ENCODE peak calls at places on chromosome 10, in seven cellular contexts. One of them, this sample, is unnamed.

GRCh38 chr10:62024026-62024701 is 122.7 kb downstream of the ARID5B start:
- DNase-seq in cardiac muscle cell: no peak
- DNase-seq in brain microvascular endothelial cell: no peak
- DNase-seq in upper lobe of right lung: no peak
- DNase-seq in kidney: no peak
- DNase-seq in heart right ventricle: no peak
- DNase-seq in GM23338: no peak
- DNase-seq in this sample: no peak

GRCh38 chr10:19730071-19730470 is 86.2 kb upstream of the PLXDC2 start:
- DNase-seq in brain microvascular endothelial cell: peak; percentile 72
- DNase-seq in GM23338: no peak
- DNase-seq in kidney: no peak
- DNase-seq in heart right ventricle: no peak
- DNase-seq in upper lobe of right lung: no peak
- DNase-seq in cardiac muscle cell: peak; percentile 77
- DNase-seq in this sample: no peak

GRCh38 chr10:7306147-7306546 is 104.7 kb downstream of the SFMBT2 start:
- DNase-seq in heart right ventricle: no peak
- DNase-seq in kidney: no peak
- DNase-seq in GM23338: no peak
- DNase-seq in brain microvascular endothelial cell: no peak
- DNase-seq in cardiac muscle cell: no peak
- DNase-seq in upper lobe of right lung: no peak
- DNase-seq in this sample: no peak

GRCh38 chr10:78416031-78416800 is 382.6 kb downstream of the RPS24 start:
- DNase-seq in upper lobe of right lung: no peak
- DNase-seq in heart right ventricle: no peak
- DNase-seq in GM23338: no peak
- DNase-seq in cardiac muscle cell: no peak
- DNase-seq in kidney: no peak
- DNase-seq in brain microvascular endothelial cell: peak; percentile 3
- DNase-seq in this sample: peak; percentile 13

GRCh38 chr10:124053971-124054370 is 39.4 kb downstream of the CHST15 start:
- DNase-seq in cardiac muscle cell: peak; percentile 38
- DNase-seq in brain microvascular endothelial cell: no peak
- DNase-seq in upper lobe of right lung: no peak
- DNase-seq in kidney: no peak
- DNase-seq in heart right ventricle: no peak
- DNase-seq in GM23338: peak; percentile 36
- DNase-seq in this sample: peak; percentile 78

GRCh38 chr10:120732643-120733313 is 118.4 kb upstream of the WDR11 start:
- DNase-seq in heart right ventricle: no peak
- DNase-seq in upper lobe of right lung: no peak
- DNase-seq in GM23338: no peak
- DNase-seq in cardiac muscle cell: no peak
- DNase-seq in kidney: no peak
- DNase-seq in brain microvascular endothelial cell: no peak
- DNase-seq in this sample: peak; percentile 80

GRCh38 chr10:19817251-19818046 is 1.2 kb downstream of the PLXDC2 start:
- DNase-seq in GM23338: peak; percentile 81
- DNase-seq in brain microvascular endothelial cell: no peak
- DNase-seq in cardiac muscle cell: peak; percentile 46
- DNase-seq in heart right ventricle: peak; percentile 35
- DNase-seq in upper lobe of right lung: peak; percentile 70
- DNase-seq in kidney: peak; percentile 75
- DNase-seq in this sample: peak; percentile 36

GRCh38 chr10:78405781-78406180 is 372.1 kb downstream of the RPS24 start:
- DNase-seq in upper lobe of right lung: peak; percentile 37
- DNase-seq in kidney: no peak
- DNase-seq in brain microvascular endothelial cell: no peak
- DNase-seq in heart right ventricle: no peak
- DNase-seq in GM23338: no peak
- DNase-seq in cardiac muscle cell: no peak
- DNase-seq in this sample: no peak

DNA sequence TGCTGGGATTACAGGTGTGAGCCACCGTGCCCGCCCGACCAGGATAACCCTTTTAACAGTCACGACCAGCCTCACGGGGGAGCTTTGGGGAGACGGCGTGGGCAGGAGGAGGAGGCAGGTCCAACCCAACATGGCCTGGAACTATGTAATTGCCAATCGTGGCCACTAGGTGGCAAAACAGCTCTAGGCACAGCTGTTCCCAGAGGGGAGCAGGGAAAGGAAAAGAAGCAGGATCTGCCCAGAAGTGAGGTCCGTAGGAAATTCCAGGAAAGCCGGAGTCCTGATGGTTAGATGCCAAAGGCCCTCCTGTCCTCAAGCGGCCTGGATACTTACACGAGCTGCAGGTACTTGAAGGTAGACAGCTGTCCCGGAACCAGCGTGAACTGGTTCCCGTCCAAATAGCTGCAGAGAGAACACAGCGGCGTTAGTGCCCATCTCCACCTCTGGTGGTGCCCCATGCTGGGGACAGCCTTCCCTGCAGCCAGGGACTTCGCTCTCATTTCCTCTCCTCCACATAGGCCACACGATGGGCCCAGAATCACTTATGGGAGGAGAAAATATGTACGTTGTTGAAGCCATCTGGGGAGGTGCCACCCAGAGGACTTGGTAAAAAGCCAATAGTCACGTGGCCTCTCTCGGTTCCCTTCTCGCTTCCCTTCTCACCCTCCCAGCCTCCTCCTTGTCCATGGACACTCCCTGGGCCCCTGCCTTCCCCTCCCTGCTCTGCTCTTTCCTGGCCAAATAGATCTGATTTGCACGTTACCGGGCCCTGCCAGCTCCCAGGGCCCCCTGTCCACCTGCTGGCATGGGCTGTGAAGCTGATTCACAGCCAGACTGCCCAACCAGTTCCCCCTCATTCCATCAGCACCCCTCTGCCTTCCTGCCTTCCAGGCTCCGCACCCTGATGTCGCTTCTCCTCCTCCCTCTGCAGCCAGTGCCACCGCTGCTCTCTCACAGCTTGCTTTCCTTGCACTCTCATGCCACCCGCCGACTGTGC is 148.1 kb downstream of the SLIT1 start:
- DNase-seq in GM23338: peak; percentile 96
- DNase-seq in cardiac muscle cell: peak; percentile 84
- DNase-seq in brain microvascular endothelial cell: peak; percentile 80
- DNase-seq in upper lobe of right lung: peak; percentile 82
- DNase-seq in heart right ventricle: peak; percentile 63
- DNase-seq in kidney: peak; percentile 80
- DNase-seq in this sample: peak; percentile 81
- H3K4me3 ChIP-seq in GM23338: peak overlapping the region; percentile 36
- H3K4me3 ChIP-seq in cardiac muscle cell: no peak overlapping the region
- H3K4me3 ChIP-seq in brain microvascular endothelial cell: peak overlapping the region; percentile 30
- H3K4me3 ChIP-seq in upper lobe of right lung: peak overlapping the region; percentile 54
- H3K4me3 ChIP-seq in heart right ventricle: peak overlapping the region; percentile 44
- H3K4me3 ChIP-seq in kidney: peak overlapping the region; percentile 57
- H3K4me3 ChIP-seq in this sample: peak overlapping the region; percentile 43

GRCh38 chr10:119538632-119539358 is 3.7 kb downstream of the RGS10 start:
- DNase-seq in brain microvascular endothelial cell: no peak
- DNase-seq in cardiac muscle cell: no peak
- DNase-seq in upper lobe of right lung: no peak
- DNase-seq in heart right ventricle: no peak
- DNase-seq in kidney: no peak
- DNase-seq in GM23338: no peak
- DNase-seq in this sample: peak; percentile 35
- TF ChIP-seq CTCF in brain microvascular endothelial cell: peak; percentile 23
- TF ChIP-seq CTCF in cardiac muscle cell: no peak
- TF ChIP-seq CTCF in upper lobe of right lung: no peak
- TF ChIP-seq CTCF in heart right ventricle: no peak
- TF ChIP-seq CTCF in kidney: no peak
- TF ChIP-seq CTCF in GM23338: no peak
- TF ChIP-seq CTCF in this sample: no peak

GRCh38 chr10:12448340-12448728 is 99.0 kb downstream of the CAMK1D start:
- DNase-seq in upper lobe of right lung: no peak
- DNase-seq in cardiac muscle cell: no peak
- DNase-seq in brain microvascular endothelial cell: peak; percentile 37
- DNase-seq in kidney: no peak
- DNase-seq in heart right ventricle: no peak
- DNase-seq in GM23338: no peak
- DNase-seq in this sample: no peak
- H3K4me3 ChIP-seq in upper lobe of right lung: no peak overlapping the region
- H3K4me3 ChIP-seq in cardiac muscle cell: no peak overlapping the region
- H3K4me3 ChIP-seq in brain microvascular endothelial cell: peak overlapping the region; percentile 13
- H3K4me3 ChIP-seq in kidney: no peak overlapping the region
- H3K4me3 ChIP-seq in heart right ventricle: no peak overlapping the region
- H3K4me3 ChIP-seq in GM23338: no peak overlapping the region
- H3K4me3 ChIP-seq in this sample: no peak overlapping the region

GRCh38 chr10:72009062-72009429 is 44.9 kb downstream of the CHST3 start:
- DNase-seq in cardiac muscle cell: no peak
- DNase-seq in upper lobe of right lung: no peak
- DNase-seq in heart right ventricle: no peak
- DNase-seq in GM23338: no peak
- DNase-seq in kidney: no peak
- DNase-seq in brain microvascular endothelial cell: no peak
- DNase-seq in this sample: peak; percentile 96
- TF ChIP-seq CTCF in cardiac muscle cell: no peak
- TF ChIP-seq CTCF in upper lobe of right lung: no peak
- TF ChIP-seq CTCF in heart right ventricle: no peak
- TF ChIP-seq CTCF in GM23338: no peak
- TF ChIP-seq CTCF in kidney: no peak
- TF ChIP-seq CTCF in brain microvascular endothelial cell: no peak
- TF ChIP-seq CTCF in this sample: no peak

GRCh38 chr10:133528296-133528844 is 1.2 kb downstream of the CYP2E1 start:
- DNase-seq in upper lobe of right lung: no peak
- DNase-seq in brain microvascular endothelial cell: no peak
- DNase-seq in GM23338: peak; percentile 32
- DNase-seq in kidney: peak; percentile 59
- DNase-seq in heart right ventricle: no peak
- DNase-seq in cardiac muscle cell: peak; percentile 11
- DNase-seq in this sample: no peak

GRCh38 chr10:133528845-133529575 is 1.8 kb downstream of the CYP2E1 start:
- DNase-seq in brain microvascular endothelial cell: peak; percentile 4
- DNase-seq in kidney: peak; percentile 68
- DNase-seq in upper lobe of right lung: no peak
- DNase-seq in cardiac muscle cell: peak; percentile 79
- DNase-seq in GM23338: peak; percentile 52
- DNase-seq in heart right ventricle: no peak
- DNase-seq in this sample: no peak

GRCh38 chr10:133527779-133528271 is 662 bp downstream of the CYP2E1 start:
- DNase-seq in GM23338: peak; percentile 14
- DNase-seq in brain microvascular endothelial cell: no peak
- DNase-seq in cardiac muscle cell: no peak
- DNase-seq in heart right ventricle: no peak
- DNase-seq in kidney: peak; percentile 64
- DNase-seq in upper lobe of right lung: no peak
- DNase-seq in this sample: no peak

GRCh38 chr10:133525444-133525843 is 1.7 kb upstream of the CYP2E1 start:
- DNase-seq in kidney: no peak
- DNase-seq in cardiac muscle cell: no peak
- DNase-seq in heart right ventricle: no peak
- DNase-seq in brain microvascular endothelial cell: no peak
- DNase-seq in upper lobe of right lung: no peak
- DNase-seq in GM23338: no peak
- DNase-seq in this sample: no peak

DNA sequence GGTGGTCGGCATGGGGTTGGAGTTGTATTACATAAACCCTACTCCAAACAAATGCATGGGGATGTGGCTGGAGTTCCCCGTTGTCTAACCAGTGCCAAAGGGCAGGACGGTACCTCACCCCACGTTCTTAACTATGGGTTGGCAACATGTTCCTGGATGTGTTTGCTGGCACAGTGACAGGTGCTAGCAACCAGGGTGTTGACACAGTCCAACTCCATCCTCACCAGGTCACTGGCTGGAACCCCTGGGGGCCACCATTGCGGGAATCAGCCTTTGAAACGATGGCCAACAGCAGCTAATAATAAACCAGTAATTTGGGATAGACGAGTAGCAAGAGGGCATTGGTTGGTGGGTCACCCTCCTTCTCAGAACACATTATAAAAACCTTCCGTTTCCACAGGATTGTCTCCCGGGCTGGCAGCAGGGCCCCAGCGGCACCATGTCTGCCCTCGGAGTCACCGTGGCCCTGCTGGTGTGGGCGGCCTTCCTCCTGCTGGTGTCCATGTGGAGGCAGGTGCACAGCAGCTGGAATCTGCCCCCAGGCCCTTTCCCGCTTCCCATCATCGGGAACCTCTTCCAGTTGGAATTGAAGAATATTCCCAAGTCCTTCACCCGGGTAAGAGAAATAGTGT is at the start of gene CYP2E1:
- DNase-seq in kidney: no peak
- DNase-seq in upper lobe of right lung: no peak
- DNase-seq in brain microvascular endothelial cell: no peak
- DNase-seq in heart right ventricle: no peak
- DNase-seq in cardiac muscle cell: no peak
- DNase-seq in GM23338: no peak
- DNase-seq in this sample: no peak
- H3K4me3 ChIP-seq in kidney: no peak within 1 kb of the TSS
- H3K4me3 ChIP-seq in upper lobe of right lung: peak within 1 kb of the TSS; percentile 26
- H3K4me3 ChIP-seq in brain microvascular endothelial cell: no peak within 1 kb of the TSS
- H3K4me3 ChIP-seq in heart right ventricle: peak within 1 kb of the TSS; percentile 35
- H3K4me3 ChIP-seq in cardiac muscle cell: no peak within 1 kb of the TSS
- H3K4me3 ChIP-seq in GM23338: peak within 1 kb of the TSS; percentile 57
- H3K4me3 ChIP-seq in this sample: no peak within 1 kb of the TSS

DNA sequence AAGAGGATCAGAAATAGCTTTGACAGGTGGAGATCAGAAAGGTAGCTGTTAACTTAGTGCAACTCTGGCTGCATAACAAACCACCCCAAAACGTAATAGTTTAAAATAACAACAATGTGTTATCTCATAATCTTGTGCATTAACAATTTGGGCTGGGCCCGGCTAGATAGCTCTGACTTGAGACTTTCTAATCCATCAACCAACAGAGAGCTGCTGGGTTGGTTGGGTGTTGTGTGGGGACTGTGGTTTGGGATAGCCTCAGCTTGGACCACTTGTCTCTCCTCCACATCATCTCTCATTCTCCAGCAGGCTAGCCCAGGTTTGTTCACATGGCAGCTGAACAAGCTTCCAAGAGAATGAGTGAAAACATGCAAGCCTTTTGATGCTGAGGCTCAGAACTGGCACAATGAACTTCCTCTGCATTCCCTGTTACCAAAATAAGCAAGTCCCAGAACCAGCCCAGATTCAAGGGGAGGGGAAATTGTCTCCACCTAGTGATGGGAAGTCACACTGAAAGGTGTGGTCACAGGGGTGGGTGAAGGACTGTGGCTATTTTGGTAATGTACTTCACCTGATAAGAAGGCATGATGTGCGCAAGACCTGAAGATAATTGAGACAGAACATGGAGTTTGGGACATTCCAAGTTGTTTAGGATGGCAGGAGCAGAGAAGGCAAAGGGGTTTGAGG is 20.4 kb upstream of the ASAH2 start:
- DNase-seq in cardiac muscle cell: no peak
- DNase-seq in GM23338: peak; percentile 32
- DNase-seq in kidney: no peak
- DNase-seq in brain microvascular endothelial cell: no peak
- DNase-seq in upper lobe of right lung: no peak
- DNase-seq in heart right ventricle: no peak
- DNase-seq in this sample: no peak
- TF ChIP-seq CTCF in cardiac muscle cell: no peak
- TF ChIP-seq CTCF in GM23338: peak; percentile 37
- TF ChIP-seq CTCF in kidney: no peak
- TF ChIP-seq CTCF in brain microvascular endothelial cell: no peak
- TF ChIP-seq CTCF in upper lobe of right lung: no peak
- TF ChIP-seq CTCF in heart right ventricle: no peak
- TF ChIP-seq CTCF in this sample: no peak

This sample was measured in epithelial cell of esophagus.